ENCODE peak calls at places on chromosomes 1 and 21, in six cellular contexts. G is heart left ventricle, E is pancreas, U is HAP-1, Q is tibial artery, R is thoracic aorta. D is an unnamed sample.

GRCh38 chr1:2106681-2107405 is 56.6 kb downstream of the PRKCZ start:
- DNase-seq in G (peak; percentile 20), R (no peak), U (no peak), Q (no peak), E (no peak), D (peak; percentile 39)

GRCh38 chr21:37921091-37921490 is 4.8 kb upstream of the KCNJ6 start:
- DNase-seq in G (no peak), R (no peak), U (no peak), Q (no peak), E (no peak), D (no peak)

GRCh38 chr1:41639332-41639936 is 155.0 kb upstream of the EDN2 start:
- DNase-seq in E (no peak), R (no peak), Q (no peak), G (peak; percentile 67), U (no peak), D (no peak)

GRCh38 chr1:230243583-230244377 is 176.7 kb downstream of the GALNT2 start:
- DNase-seq in R (no peak), Q (no peak), U (no peak), E (no peak), G (no peak), D (no peak)

GRCh38 chr1:204483791-204484190 is 10.8 kb downstream of the PIK3C2B start:
- DNase-seq in U (no peak), G (no peak), E (no peak), R (no peak), Q (no peak), D (no peak)

GRCh38 chr21:26849428-26850115 is 4.4 kb upstream of the ADAMTS1 start:
- DNase-seq in R (no peak), E (no peak), G (no peak), U (peak; percentile 49), Q (no peak), D (no peak)

GRCh38 chr1:235745448-235746136 is 96.0 kb upstream of the GNG4 start:
- DNase-seq in U (no peak), E (no peak), R (no peak), G (no peak), Q (no peak), D (no peak)

GRCh38 chr1:203299180-203299579 is 6.1 kb upstream of the BTG2 start:
- DNase-seq in U (no peak), R (no peak), E (no peak), G (no peak), Q (no peak), D (no peak)

GRCh38 chr1:47650205-47650604 is 212.4 kb downstream of the FOXD2 start:
- DNase-seq in R (no peak), E (no peak), Q (peak; percentile 64), G (no peak), U (no peak), D (no peak)

GRCh38 chr1:18568489-18568888 is 62.2 kb upstream of the PAX7 start:
- DNase-seq in Q (no peak), U (no peak), G (no peak), R (no peak), E (no peak), D (no peak)

GRCh38 chr1:230581446-230582079 is 60.7 kb upstream of the COG2 start:
- DNase-seq in R (no peak), G (no peak), U (no peak), Q (no peak), E (no peak), D (no peak)

GRCh38 chr21:15210235-15210678 is 145.5 kb upstream of the NRIP1 start:
- DNase-seq in G (peak; percentile 62), E (peak; percentile 43), U (no peak), R (peak; percentile 27), Q (no peak), D (peak; percentile 87)

GRCh38 chr21:35400233-35400939 is 351.3 kb upstream of the RUNX1 start:
- DNase-seq in R (no peak), G (no peak), E (peak; percentile 24), Q (no peak), U (no peak), D (no peak)

GRCh38 chr1:209425959-209426358 is 157.6 kb upstream of the CAMK1G start:
- DNase-seq in R (no peak), G (no peak), Q (no peak), E (no peak), U (no peak), D (no peak)

GRCh38 chr1:58816747-58817221 is 32.9 kb upstream of the JUN start:
- DNase-seq in R (no peak), G (no peak), Q (no peak), U (no peak), E (no peak), D (no peak)

GRCh38 chr21:42319368-42319767 is 4.2 kb upstream of the TFF3 start:
- DNase-seq in E (no peak), R (no peak), U (no peak), G (no peak), Q (no peak), D (no peak)

GRCh38 chr1:154807048-154807591 is 63.0 kb downstream of the KCNN3 start:
- DNase-seq in E (no peak), R (no peak), Q (no peak), G (no peak), U (no peak), D (no peak)
- H3K4me3 ChIP-seq in E (no peak overlapping the region), R (no peak overlapping the region), Q (no peak overlapping the region), G (no peak overlapping the region), U (no peak overlapping the region), D (no peak overlapping the region)

GRCh38 chr1:183090386-183091006 is 67.3 kb downstream of the LAMC1 start:
- DNase-seq in G (peak; percentile 76), R (no peak), E (no peak), Q (no peak), U (no peak), D (peak; percentile 73)
- H3K4me1 ChIP-seq in G (peaks cover 21% of the 10 kb centered on the region), R (peaks cover 38% of the 10 kb centered on the region), E (peaks cover 7% of the 10 kb centered on the region), Q (peaks cover 83% of the 10 kb centered on the region), U (peaks cover 14% of the 10 kb centered on the region), D (peaks cover 6% of the 10 kb centered on the region)

GRCh38 chr1:156812293-156812990 is 4.2 kb downstream of the SH2D2A start:
- DNase-seq in G (no peak), E (no peak), Q (no peak), U (no peak), R (no peak), D (no peak)
- H3K4me3 ChIP-seq in G (no peak overlapping the region), E (no peak overlapping the region), Q (no peak overlapping the region), U (no peak overlapping the region), R (no peak overlapping the region), D (no peak overlapping the region)

DNA sequence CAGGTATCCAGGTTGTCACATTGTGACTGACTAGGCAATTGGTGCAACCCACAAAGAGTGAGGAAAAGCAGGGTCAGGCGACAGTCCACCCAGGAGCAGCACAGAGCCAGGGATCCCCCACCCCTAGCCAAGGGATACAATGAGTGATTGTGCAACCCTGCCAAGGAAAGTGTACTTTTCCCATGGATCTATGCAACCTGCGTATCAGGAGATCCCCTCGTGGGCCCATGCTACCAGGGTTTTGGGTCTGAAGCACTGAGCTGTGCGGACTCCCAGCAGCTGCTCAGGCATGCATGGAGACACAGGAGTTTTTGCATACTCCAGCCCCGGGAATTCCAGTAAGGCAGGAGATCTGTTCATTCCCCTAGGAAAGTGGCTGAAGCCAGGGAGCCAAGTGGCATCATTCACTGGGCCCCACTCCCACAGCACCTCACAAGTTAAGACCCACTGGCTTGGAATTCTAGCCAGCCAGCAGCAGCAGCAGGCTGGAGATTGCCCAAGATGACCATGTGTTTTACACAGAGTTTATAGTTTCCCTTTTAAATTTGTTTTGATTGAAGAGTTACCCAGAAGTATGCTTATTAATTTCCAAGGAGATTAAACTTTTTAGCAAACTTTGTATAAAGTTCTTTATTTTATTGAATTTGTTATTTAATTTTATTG is 136.0 kb downstream of the LTN1 start:
- DNase-seq in R (no peak), Q (no peak), E (no peak), G (no peak), U (no peak), D (peak; percentile 31)
- H3K4me1 ChIP-seq in R (peaks cover 16% of the 10 kb centered on the region), Q (no peaks in the 10 kb centered on the region), E (no peaks in the 10 kb centered on the region), G (no peaks in the 10 kb centered on the region), U (no peaks in the 10 kb centered on the region), D (peaks cover 3% of the 10 kb centered on the region)

GRCh38 chr1:31797216-31797615 is 18.6 kb downstream of the SPOCD1 start:
- DNase-seq in E (no peak), U (no peak), G (no peak), R (no peak), Q (peak; percentile 44), D (no peak)
- H3K4me3 ChIP-seq in E (no peak overlapping the region), U (no peak overlapping the region), G (no peak overlapping the region), R (no peak overlapping the region), Q (no peak overlapping the region), D (no peak overlapping the region)

DNA sequence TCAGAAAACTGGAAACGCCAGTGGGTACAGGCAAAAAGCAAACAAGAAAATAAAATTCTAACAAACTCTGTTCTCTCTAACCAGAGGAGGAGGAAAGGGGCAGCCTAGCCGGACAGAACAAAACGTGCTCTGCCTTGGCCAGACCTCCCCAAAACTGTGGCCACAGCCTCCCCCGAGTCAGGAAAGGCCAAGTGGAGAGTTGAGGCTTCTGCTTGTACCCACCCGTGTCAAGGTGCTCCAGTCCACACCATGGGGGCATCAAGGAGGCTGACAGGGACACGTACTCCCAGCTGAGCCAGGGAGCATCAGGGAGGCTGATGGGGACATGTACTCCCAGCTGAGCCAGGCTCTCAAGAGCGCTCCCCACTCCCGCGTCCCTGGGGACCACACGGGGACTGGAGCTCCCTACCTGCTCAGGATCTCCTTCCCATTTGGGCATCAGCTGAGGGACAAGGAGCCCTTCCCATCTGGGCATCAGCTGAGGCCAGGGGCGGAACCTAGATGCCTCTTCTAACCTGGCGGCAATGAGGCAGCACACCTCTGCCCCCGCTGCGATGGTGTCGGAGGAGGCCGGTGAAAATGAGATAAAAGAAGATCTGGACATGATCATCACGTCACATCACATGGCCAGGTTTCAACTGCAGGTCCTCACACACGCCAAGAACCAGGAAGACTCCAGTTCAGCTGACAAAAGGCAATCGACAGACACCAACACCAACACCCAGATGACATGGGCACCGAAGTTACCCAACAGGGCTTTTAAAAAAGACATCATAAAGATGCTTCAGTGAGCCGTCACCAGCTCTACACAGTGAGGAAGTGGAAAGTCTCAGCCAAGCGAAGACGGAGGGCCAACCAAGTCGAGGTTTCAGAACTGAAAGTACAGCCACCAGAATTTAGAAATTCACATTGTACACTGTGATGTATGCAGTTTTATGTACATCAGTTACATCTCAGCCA is 154.6 kb upstream of the COL6A1 start:
- DNase-seq in U (no peak), G (no peak), E (no peak), R (no peak), Q (no peak), D (no peak)
- H3K4me1 ChIP-seq in U (peaks cover 3% of the 10 kb centered on the region), G (no peaks in the 10 kb centered on the region), E (no peaks in the 10 kb centered on the region), R (no peaks in the 10 kb centered on the region), Q (no peaks in the 10 kb centered on the region), D (no peaks in the 10 kb centered on the region)

DNA sequence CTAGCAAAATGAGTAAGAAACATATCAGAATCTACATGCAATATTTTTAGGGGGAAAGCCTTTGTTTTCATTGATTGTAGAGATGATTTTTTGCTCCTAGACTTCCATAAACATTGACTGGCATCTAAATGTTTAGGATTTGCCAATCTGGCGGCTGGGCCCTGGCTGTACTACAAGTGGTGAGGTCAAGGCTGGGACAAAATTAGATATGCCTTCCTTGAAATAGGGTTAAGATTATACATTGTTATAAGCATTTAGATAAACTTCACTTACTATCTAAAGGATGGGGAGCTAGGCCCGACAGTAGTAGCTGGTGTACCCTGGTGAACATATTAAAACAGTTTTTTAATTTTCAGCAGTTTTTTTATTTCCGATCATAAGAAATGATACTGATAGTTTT is 5.2 kb downstream of the NFIA start:
- DNase-seq in Q (no peak), R (no peak), U (no peak), G (peak; percentile 43), E (no peak), D (no peak)
- H3K4me3 ChIP-seq in Q (peak overlapping the region; percentile 88), R (peak overlapping the region; percentile 96), U (no peak overlapping the region), G (peak overlapping the region; percentile 93), E (no peak overlapping the region), D (peak overlapping the region; percentile 29)